ENCODE peak calls at places on chromosomes 7 and 10, in seven cellular contexts. One of them, this sample, is unnamed.
A peak's percentile ranks its signal among the peaks of the same experiment; 100 is the strongest.

GRCh38 chr7:88300401-88300800 is 6.3 kb downstream of the STEAP4 start:
- DNase-seq in fibroblast of the aortic adventitia: no peak
- DNase-seq in lung: no peak
- DNase-seq in lower leg skin: no peak
- DNase-seq in GM12865: no peak
- DNase-seq in K562: no peak
- DNase-seq in astrocyte: peak; percentile 43
- DNase-seq in this sample: no peak

GRCh38 chr7:78734626-78735025 is 718.8 kb downstream of the MAGI2 start:
- DNase-seq in fibroblast of the aortic adventitia: no peak
- DNase-seq in lung: no peak
- DNase-seq in lower leg skin: no peak
- DNase-seq in GM12865: peak; percentile 36
- DNase-seq in K562: no peak
- DNase-seq in astrocyte: no peak
- DNase-seq in this sample: peak; percentile 12

GRCh38 chr10:123402656-123403055 is 248.5 kb downstream of the BUB3 start:
- DNase-seq in fibroblast of the aortic adventitia: no peak
- DNase-seq in lung: no peak
- DNase-seq in lower leg skin: no peak
- DNase-seq in GM12865: peak; percentile 97
- DNase-seq in K562: no peak
- DNase-seq in astrocyte: no peak
- DNase-seq in this sample: no peak

GRCh38 chr10:32205666-32206065 is 141.3 kb downstream of the EPC1 start:
- DNase-seq in fibroblast of the aortic adventitia: peak; percentile 68
- DNase-seq in lung: no peak
- DNase-seq in lower leg skin: no peak
- DNase-seq in GM12865: no peak
- DNase-seq in K562: no peak
- DNase-seq in astrocyte: peak; percentile 73
- DNase-seq in this sample: peak; percentile 47

GRCh38 chr10:89431977-89432376 is 17.6 kb downstream of the IFIT5 start:
- DNase-seq in fibroblast of the aortic adventitia: peak; percentile 79
- DNase-seq in lung: no peak
- DNase-seq in lower leg skin: no peak
- DNase-seq in GM12865: no peak
- DNase-seq in K562: no peak
- DNase-seq in astrocyte: peak; percentile 81
- DNase-seq in this sample: peak; percentile 86

GRCh38 chr7:26265499-26266075 is 26.1 kb upstream of the SNX10 start:
- DNase-seq in fibroblast of the aortic adventitia: no peak
- DNase-seq in lung: no peak
- DNase-seq in lower leg skin: peak; percentile 26
- DNase-seq in GM12865: no peak
- DNase-seq in K562: no peak
- DNase-seq in astrocyte: no peak
- DNase-seq in this sample: peak; percentile 7

GRCh38 chr7:156043435-156044123 is 231.3 kb upstream of the SHH start:
- DNase-seq in fibroblast of the aortic adventitia: no peak
- DNase-seq in lung: no peak
- DNase-seq in lower leg skin: no peak
- DNase-seq in GM12865: no peak
- DNase-seq in K562: no peak
- DNase-seq in astrocyte: no peak
- DNase-seq in this sample: no peak

GRCh38 chr7:138814806-138815332 is 16.9 kb upstream of the ATP6V0A4 start:
- DNase-seq in fibroblast of the aortic adventitia: no peak
- DNase-seq in lung: no peak
- DNase-seq in lower leg skin: no peak
- DNase-seq in GM12865: no peak
- DNase-seq in K562: no peak
- DNase-seq in astrocyte: no peak
- DNase-seq in this sample: no peak

GRCh38 chr7:77657427-77658331 is 38.6 kb upstream of the RSBN1L start:
- DNase-seq in fibroblast of the aortic adventitia: peak; percentile 58
- DNase-seq in lung: no peak
- DNase-seq in lower leg skin: no peak
- DNase-seq in GM12865: peak; percentile 57
- DNase-seq in K562: peak; percentile 40
- DNase-seq in astrocyte: no peak
- DNase-seq in this sample: peak; percentile 47

GRCh38 chr7:77655361-77655760 is 40.9 kb upstream of the RSBN1L start:
- DNase-seq in fibroblast of the aortic adventitia: no peak
- DNase-seq in lung: no peak
- DNase-seq in lower leg skin: no peak
- DNase-seq in GM12865: no peak
- DNase-seq in K562: no peak
- DNase-seq in astrocyte: no peak
- DNase-seq in this sample: no peak

GRCh38 chr7:77662869-77663268 is 33.4 kb upstream of the RSBN1L start:
- DNase-seq in fibroblast of the aortic adventitia: no peak
- DNase-seq in lung: no peak
- DNase-seq in lower leg skin: no peak
- DNase-seq in GM12865: no peak
- DNase-seq in K562: no peak
- DNase-seq in astrocyte: no peak
- DNase-seq in this sample: no peak

GRCh38 chr7:77655836-77656455 is 40.3 kb upstream of the RSBN1L start:
- DNase-seq in fibroblast of the aortic adventitia: no peak
- DNase-seq in lung: no peak
- DNase-seq in lower leg skin: no peak
- DNase-seq in GM12865: no peak
- DNase-seq in K562: no peak
- DNase-seq in astrocyte: peak; percentile 31
- DNase-seq in this sample: peak; percentile 20

DNA sequence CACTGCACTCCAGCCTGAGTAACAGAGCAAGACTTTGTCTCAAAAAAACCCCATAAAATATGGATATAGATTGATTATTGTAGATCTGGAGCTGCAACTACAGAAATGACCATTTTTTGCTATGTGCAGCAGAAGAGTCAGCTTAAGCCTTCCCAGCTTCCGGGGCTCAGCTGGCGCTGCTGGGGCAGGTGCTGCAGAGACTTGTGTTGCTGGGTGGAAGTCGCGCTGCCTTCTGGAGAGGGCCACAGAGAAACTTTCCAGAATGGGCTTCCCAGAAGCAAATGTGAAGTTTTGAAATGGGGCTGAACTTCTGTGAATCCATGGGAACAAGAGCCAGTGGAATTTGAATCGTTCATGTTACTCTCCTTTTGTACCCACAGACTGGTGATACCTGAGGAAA is 37.3 kb upstream of the RSBN1L start:
- DNase-seq in fibroblast of the aortic adventitia: no peak
- DNase-seq in lung: no peak
- DNase-seq in lower leg skin: peak; percentile 42
- DNase-seq in GM12865: no peak
- DNase-seq in K562: no peak
- DNase-seq in astrocyte: no peak
- DNase-seq in this sample: no peak
- TF ChIP-seq CTCF in fibroblast of the aortic adventitia: no peak
- TF ChIP-seq CTCF in lung: no peak
- TF ChIP-seq CTCF in lower leg skin: no peak
- TF ChIP-seq CTCF in GM12865: no peak
- TF ChIP-seq CTCF in K562: no peak
- TF ChIP-seq CTCF in astrocyte: no peak
- TF ChIP-seq CTCF in this sample: no peak

GRCh38 chr10:130470286-130470685 is 334.1 kb downstream of the GLRX3 start:
- DNase-seq in fibroblast of the aortic adventitia: no peak
- DNase-seq in lung: no peak
- DNase-seq in lower leg skin: peak; percentile 18
- DNase-seq in GM12865: no peak
- DNase-seq in K562: no peak
- DNase-seq in astrocyte: no peak
- DNase-seq in this sample: no peak

GRCh38 chr10:130463104-130463875 is 327.1 kb downstream of the GLRX3 start:
- DNase-seq in fibroblast of the aortic adventitia: no peak
- DNase-seq in lung: no peak
- DNase-seq in lower leg skin: peak; percentile 72
- DNase-seq in GM12865: no peak
- DNase-seq in K562: no peak
- DNase-seq in astrocyte: no peak
- DNase-seq in this sample: no peak

GRCh38 chr10:130463876-130464360 is 327.7 kb downstream of the GLRX3 start:
- DNase-seq in fibroblast of the aortic adventitia: no peak
- DNase-seq in lung: no peak
- DNase-seq in lower leg skin: peak; percentile 39
- DNase-seq in GM12865: no peak
- DNase-seq in K562: no peak
- DNase-seq in astrocyte: no peak
- DNase-seq in this sample: no peak

GRCh38 chr10:130464426-130464825 is 328.2 kb downstream of the GLRX3 start:
- DNase-seq in fibroblast of the aortic adventitia: no peak
- DNase-seq in lung: no peak
- DNase-seq in lower leg skin: peak; percentile 40
- DNase-seq in GM12865: no peak
- DNase-seq in K562: no peak
- DNase-seq in astrocyte: no peak
- DNase-seq in this sample: no peak

GRCh38 chr10:130466271-130466997 is 330.2 kb downstream of the GLRX3 start:
- DNase-seq in fibroblast of the aortic adventitia: no peak
- DNase-seq in lung: no peak
- DNase-seq in lower leg skin: peak; percentile 6
- DNase-seq in GM12865: no peak
- DNase-seq in K562: no peak
- DNase-seq in astrocyte: no peak
- DNase-seq in this sample: no peak
- H3K4me3 ChIP-seq in fibroblast of the aortic adventitia: no peak overlapping the region
- H3K4me3 ChIP-seq in lung: no peak overlapping the region
- H3K4me3 ChIP-seq in lower leg skin: no peak overlapping the region
- H3K4me3 ChIP-seq in GM12865: no peak overlapping the region
- H3K4me3 ChIP-seq in K562: no peak overlapping the region
- H3K4me3 ChIP-seq in astrocyte: no peak overlapping the region
- H3K4me3 ChIP-seq in this sample: no peak overlapping the region

GRCh38 chr7:152103066-152103465 is 77.6 kb downstream of the GALNT11 start:
- DNase-seq in fibroblast of the aortic adventitia: no peak
- DNase-seq in lung: no peak
- DNase-seq in lower leg skin: no peak
- DNase-seq in GM12865: no peak
- DNase-seq in K562: no peak
- DNase-seq in astrocyte: no peak
- DNase-seq in this sample: no peak
- TF ChIP-seq CTCF in fibroblast of the aortic adventitia: no peak
- TF ChIP-seq CTCF in lung: no peak
- TF ChIP-seq CTCF in lower leg skin: no peak
- TF ChIP-seq CTCF in GM12865: no peak
- TF ChIP-seq CTCF in K562: no peak
- TF ChIP-seq CTCF in astrocyte: no peak
- TF ChIP-seq CTCF in this sample: no peak

GRCh38 chr10:94043431-94043990 is 49.8 kb downstream of the PLCE1 start:
- DNase-seq in fibroblast of the aortic adventitia: no peak
- DNase-seq in lung: no peak
- DNase-seq in lower leg skin: no peak
- DNase-seq in GM12865: no peak
- DNase-seq in K562: no peak
- DNase-seq in astrocyte: no peak
- DNase-seq in this sample: no peak
- H3K4me3 ChIP-seq in fibroblast of the aortic adventitia: no peak overlapping the region
- H3K4me3 ChIP-seq in lung: no peak overlapping the region
- H3K4me3 ChIP-seq in lower leg skin: no peak overlapping the region
- H3K4me3 ChIP-seq in GM12865: no peak overlapping the region
- H3K4me3 ChIP-seq in K562: no peak overlapping the region
- H3K4me3 ChIP-seq in astrocyte: no peak overlapping the region
- H3K4me3 ChIP-seq in this sample: no peak overlapping the region

GRCh38 chr7:44787762-44788161 is 8.7 kb upstream of the PPIA start:
- DNase-seq in fibroblast of the aortic adventitia: no peak
- DNase-seq in lung: no peak
- DNase-seq in lower leg skin: no peak
- DNase-seq in GM12865: no peak
- DNase-seq in K562: no peak
- DNase-seq in astrocyte: no peak
- DNase-seq in this sample: no peak

GRCh38 chr7:44793919-44794715 is 2.4 kb upstream of the PPIA start:
- DNase-seq in fibroblast of the aortic adventitia: no peak
- DNase-seq in lung: no peak
- DNase-seq in lower leg skin: no peak
- DNase-seq in GM12865: no peak
- DNase-seq in K562: no peak
- DNase-seq in astrocyte: peak; percentile 29
- DNase-seq in this sample: no peak

GRCh38 chr7:44787041-44787440 is 9.4 kb upstream of the PPIA start:
- DNase-seq in fibroblast of the aortic adventitia: no peak
- DNase-seq in lung: no peak
- DNase-seq in lower leg skin: no peak
- DNase-seq in GM12865: peak; percentile 67
- DNase-seq in K562: no peak
- DNase-seq in astrocyte: no peak
- DNase-seq in this sample: no peak

GRCh38 chr7:44789990-44790389 is 6.5 kb upstream of the PPIA start:
- DNase-seq in fibroblast of the aortic adventitia: no peak
- DNase-seq in lung: no peak
- DNase-seq in lower leg skin: no peak
- DNase-seq in GM12865: no peak
- DNase-seq in K562: no peak
- DNase-seq in astrocyte: no peak
- DNase-seq in this sample: no peak

DNA sequence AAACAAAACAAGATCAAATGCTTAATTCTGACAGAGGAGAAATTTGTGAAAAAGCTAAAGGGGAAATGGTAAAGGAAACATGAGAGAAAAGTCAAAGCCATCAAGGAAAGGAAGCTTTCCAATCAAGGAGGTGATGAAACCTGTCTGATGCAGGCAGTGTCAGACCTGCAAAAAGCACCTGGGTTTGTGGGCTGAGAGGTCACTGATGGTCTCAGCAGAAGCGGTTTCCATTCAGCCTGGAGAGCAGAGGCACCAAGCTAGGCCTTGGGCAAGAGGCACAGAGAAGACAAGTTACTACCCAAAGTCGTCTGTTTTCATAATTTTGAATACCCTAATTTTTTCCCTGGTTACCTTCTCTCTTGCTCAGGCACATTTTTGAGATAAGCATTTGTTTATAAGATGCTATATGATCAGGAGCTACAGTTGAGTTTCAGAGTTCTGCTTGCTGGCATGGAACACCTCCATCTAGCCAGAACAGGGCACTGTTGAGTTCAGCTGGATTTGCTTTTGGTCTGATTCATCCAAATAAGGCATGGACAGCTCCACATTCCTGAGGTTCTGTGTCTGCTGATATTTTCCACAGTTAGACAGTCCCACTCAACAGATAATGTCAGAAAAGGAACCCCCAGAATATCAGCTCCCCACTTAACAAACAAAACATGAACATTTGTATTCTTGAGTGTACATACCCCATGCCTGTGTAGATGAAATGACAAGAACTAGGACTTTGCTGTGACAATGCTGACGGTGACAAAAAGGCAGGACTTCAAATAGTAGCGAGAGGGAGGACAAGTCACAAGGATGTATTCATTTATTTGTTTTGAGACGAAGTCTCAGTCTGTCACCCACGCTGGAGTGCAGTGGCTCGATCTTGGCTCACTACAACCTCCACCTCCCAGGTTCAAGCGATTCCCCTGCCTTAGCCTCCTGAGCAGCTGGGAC is 4.9 kb upstream of the PPIA start:
- DNase-seq in fibroblast of the aortic adventitia: peak; percentile 50
- DNase-seq in lung: no peak
- DNase-seq in lower leg skin: no peak
- DNase-seq in GM12865: no peak
- DNase-seq in K562: no peak
- DNase-seq in astrocyte: peak; percentile 58
- DNase-seq in this sample: peak; percentile 57
- TF ChIP-seq CTCF in fibroblast of the aortic adventitia: peak; percentile 30
- TF ChIP-seq CTCF in lung: no peak
- TF ChIP-seq CTCF in lower leg skin: no peak
- TF ChIP-seq CTCF in GM12865: no peak
- TF ChIP-seq CTCF in K562: no peak
- TF ChIP-seq CTCF in astrocyte: peak; percentile 29
- TF ChIP-seq CTCF in this sample: peak; percentile 13